ENCODE peak calls at places on chromosome 6, in six cellular contexts. W, A, M, R, X and U are unnamed samples.

GRCh38 chr6:35019171-35019570 is 122.0 kb downstream of the TCP11 start:
- DNase-seq in A (no peak), R (no peak), W (no peak), M (no peak), X (no peak), U (no peak)

GRCh38 chr6:78322068-78322845 is 545.1 kb upstream of the IRAK1BP1 start:
- DNase-seq in M (no peak), A (no peak), R (no peak), W (no peak), X (no peak), U (no peak)

GRCh38 chr6:139519571-139520031 is 145.2 kb upstream of the CITED2 start:
- DNase-seq in M (peak; percentile 58), A (no peak), X (no peak), R (no peak), W (no peak), U (no peak)

GRCh38 chr6:167987811-167988495 is 9.5 kb upstream of the KIF25 start:
- DNase-seq in A (no peak), W (no peak), X (no peak), R (no peak), M (no peak), U (no peak)

GRCh38 chr6:168116975-168117899 is 38.2 kb upstream of the FRMD1 start:
- DNase-seq in X (peak; percentile 36), A (peak; percentile 19), M (no peak), R (no peak), W (peak; percentile 12), U (no peak)

GRCh38 chr6:76052314-76052713 is 20.1 kb downstream of the IMPG1 start:
- DNase-seq in W (no peak), R (no peak), X (no peak), M (no peak), A (no peak), U (no peak)

GRCh38 chr6:8080338-8081151 is 16.4 kb upstream of the BLOC1S5 start:
- DNase-seq in W (no peak), A (no peak), R (no peak), X (no peak), M (peak; percentile 80), U (no peak)

GRCh38 chr6:31952140-31952805 is 6.4 kb downstream of the CFB start:
- DNase-seq in A (peak; percentile 56), R (no peak), M (peak; percentile 78), W (peak; percentile 45), X (peak; percentile 85), U (no peak)

GRCh38 chr6:41730531-41731436 is 4.6 kb downstream of the TFEB start:
- DNase-seq in R (no peak), M (no peak), W (no peak), A (no peak), X (no peak), U (no peak)

GRCh38 chr6:129175066-129175465 is 292.1 kb downstream of the LAMA2 start:
- DNase-seq in A (no peak), M (no peak), R (no peak), W (no peak), X (no peak), U (no peak)

GRCh38 chr6:2353412-2354137 is 108.2 kb upstream of the GMDS start:
- DNase-seq in R (peak; percentile 29), X (peak; percentile 62), M (peak; percentile 91), W (peak; percentile 75), A (peak; percentile 62), U (no peak)

GRCh38 chr6:35754452-35755321 is 17.9 kb downstream of the ARMC12 start:
- DNase-seq in R (no peak), W (no peak), M (no peak), A (no peak), X (no peak), U (no peak)

GRCh38 chr6:124770131-124770530 is 192.1 kb upstream of the RNF217 start:
- DNase-seq in X (no peak), W (no peak), R (no peak), A (no peak), M (no peak), U (no peak)

GRCh38 chr6:79544939-79545450 is 7.8 kb upstream of the LCA5 start:
- DNase-seq in M (peak; percentile 100), W (peak; percentile 73), A (no peak), X (no peak), R (peak; percentile 34), U (peak; percentile 82)

GRCh38 chr6:33975631-33976424 is 170.1 kb downstream of the GRM4 start:
- DNase-seq in X (no peak), W (no peak), M (no peak), A (no peak), R (peak; percentile 2), U (no peak)